ENCODE peak calls at places on chromosomes 7 and 10, in four cellular contexts. One of them, this sample, is unnamed.

GRCh38 chr7:55212838-55213237 is 152.3 kb upstream of the LANCL2 start:
- DNase-seq in C1 segment of cervical spinal cord: no peak
- DNase-seq in CD8-positive, alpha-beta memory T cell: no peak
- DNase-seq in neural progenitor cell: no peak
- DNase-seq in this sample: no peak

GRCh38 chr7:105619590-105619989 is 38.3 kb upstream of the EFCAB10 start:
- DNase-seq in C1 segment of cervical spinal cord: no peak
- DNase-seq in CD8-positive, alpha-beta memory T cell: no peak
- DNase-seq in neural progenitor cell: no peak
- DNase-seq in this sample: no peak

GRCh38 chr7:80732635-80733034 is 94.2 kb downstream of the CD36 start:
- DNase-seq in C1 segment of cervical spinal cord: no peak
- DNase-seq in CD8-positive, alpha-beta memory T cell: no peak
- DNase-seq in neural progenitor cell: peak
- DNase-seq in this sample: no peak

GRCh38 chr10:6321880-6322279 is 119.1 kb downstream of the PFKFB3 start:
- DNase-seq in C1 segment of cervical spinal cord: no peak
- DNase-seq in CD8-positive, alpha-beta memory T cell: no peak
- DNase-seq in neural progenitor cell: no peak
- DNase-seq in this sample: no peak

GRCh38 chr7:87342231-87342630 is 3.2 kb upstream of the CROT start:
- DNase-seq in C1 segment of cervical spinal cord: no peak
- DNase-seq in CD8-positive, alpha-beta memory T cell: no peak
- DNase-seq in neural progenitor cell: no peak
- DNase-seq in this sample: no peak

GRCh38 chr7:20744913-20745587 is 41.6 kb downstream of the SP8 start:
- DNase-seq in C1 segment of cervical spinal cord: no peak
- DNase-seq in CD8-positive, alpha-beta memory T cell: no peak
- DNase-seq in neural progenitor cell: no peak
- DNase-seq in this sample: no peak

GRCh38 chr7:74372511-74373111 is 81.1 kb upstream of the GTF2IRD1 start:
- DNase-seq in C1 segment of cervical spinal cord: no peak
- DNase-seq in CD8-positive, alpha-beta memory T cell: no peak
- DNase-seq in neural progenitor cell: peak
- DNase-seq in this sample: no peak

GRCh38 chr7:105932835-105933477 is 30.1 kb upstream of the CDHR3 start:
- DNase-seq in C1 segment of cervical spinal cord: peak
- DNase-seq in CD8-positive, alpha-beta memory T cell: no peak
- DNase-seq in neural progenitor cell: peak
- DNase-seq in this sample: no peak

GRCh38 chr10:124105594-124105993 is 12.2 kb upstream of the CHST15 start:
- DNase-seq in C1 segment of cervical spinal cord: no peak
- DNase-seq in CD8-positive, alpha-beta memory T cell: no peak
- DNase-seq in neural progenitor cell: no peak
- DNase-seq in this sample: no peak

GRCh38 chr7:130277763-130278643 is 11.3 kb downstream of the CPA2 start:
- DNase-seq in C1 segment of cervical spinal cord: peak
- DNase-seq in CD8-positive, alpha-beta memory T cell: no peak
- DNase-seq in neural progenitor cell: peak
- DNase-seq in this sample: no peak

GRCh38 chr7:44307301-44307900 is 18.0 kb downstream of the CAMK2B start:
- DNase-seq in C1 segment of cervical spinal cord: peak
- DNase-seq in CD8-positive, alpha-beta memory T cell: no peak
- DNase-seq in neural progenitor cell: peak
- DNase-seq in this sample: no peak

GRCh38 chr7:80767655-80768054 is 129.2 kb downstream of the CD36 start:
- DNase-seq in C1 segment of cervical spinal cord: no peak
- DNase-seq in CD8-positive, alpha-beta memory T cell: no peak
- DNase-seq in neural progenitor cell: no peak
- DNase-seq in this sample: no peak

GRCh38 chr10:113469796-113470195 is 83.1 kb upstream of the HABP2 start:
- DNase-seq in C1 segment of cervical spinal cord: no peak
- DNase-seq in CD8-positive, alpha-beta memory T cell: no peak
- DNase-seq in neural progenitor cell: no peak
- DNase-seq in this sample: no peak

GRCh38 chr10:34702093-34702952 is 112.8 kb downstream of the PARD3 start:
- DNase-seq in C1 segment of cervical spinal cord: no peak
- DNase-seq in CD8-positive, alpha-beta memory T cell: no peak
- DNase-seq in neural progenitor cell: peak
- DNase-seq in this sample: no peak

GRCh38 chr10:30581779-30582380 is 47.7 kb downstream of the LYZL2 start:
- DNase-seq in C1 segment of cervical spinal cord: no peak
- DNase-seq in CD8-positive, alpha-beta memory T cell: peak
- DNase-seq in neural progenitor cell: peak
- DNase-seq in this sample: peak

GRCh38 chr7:6435486-6436384 is 12.0 kb downstream of the DAGLB start:
- DNase-seq in C1 segment of cervical spinal cord: peak
- DNase-seq in CD8-positive, alpha-beta memory T cell: peak
- DNase-seq in neural progenitor cell: peak
- DNase-seq in this sample: peak

GRCh38 chr10:132058111-132058745 is 7.5 kb upstream of the JAKMIP3 start:
- DNase-seq in C1 segment of cervical spinal cord: no peak
- DNase-seq in CD8-positive, alpha-beta memory T cell: no peak
- DNase-seq in neural progenitor cell: no peak
- DNase-seq in this sample: no peak